ENCODE peak calls at places on chromosome 12, in six cellular contexts. O, E, K, U, V and S are unnamed samples.
A peak's percentile ranks its signal among the peaks of the same experiment; 100 is the strongest.

GRCh38 chr12:9940370-9940769 is 8.2 kb upstream of the CLEC2A start:
- DNase-seq in O (no peak), E (no peak), K (no peak), U (no peak), V (no peak), S (no peak)

GRCh38 chr12:67826946-67827719 is 162.1 kb upstream of the IFNG-AS1 start:
- DNase-seq in O (no peak), E (no peak), K (peak; percentile 70), U (peak; percentile 62), V (no peak), S (no peak)

GRCh38 chr12:52442600-52443061 is 8.5 kb upstream of the KRT75 start:
- DNase-seq in O (no peak), E (no peak), K (peak; percentile 96), U (peak; percentile 95), V (peak; percentile 40), S (peak; percentile 20)

GRCh38 chr12:127893875-127894635 is 372.9 kb upstream of the TMEM132C start:
- DNase-seq in O (no peak), E (no peak), K (no peak), U (no peak), V (no peak), S (no peak)

GRCh38 chr12:2877047-2877958 is at the start of the genes FOXM1 and RHNO1:
- DNase-seq in O (no peak), E (peak; percentile 90), K (peak; percentile 79), U (peak; percentile 60), V (peak; percentile 92), S (peak; percentile 66)

GRCh38 chr12:3727354-3727753 is 25.6 kb downstream of the CRACR2A start:
- DNase-seq in O (no peak), E (no peak), K (no peak), U (no peak), V (no peak), S (no peak)

GRCh38 chr12:85781751-85782150 is 54.5 kb downstream of the RASSF9 start:
- DNase-seq in O (no peak), E (no peak), K (no peak), U (no peak), V (no peak), S (no peak)

GRCh38 chr12:64997858-64998257 is 123.2 kb downstream of the WIF1 start:
- DNase-seq in O (no peak), E (no peak), K (no peak), U (no peak), V (no peak), S (no peak)

GRCh38 chr12:28830491-28830890 is 318.6 kb upstream of the FAR2 start:
- DNase-seq in O (no peak), E (no peak), K (no peak), U (no peak), V (no peak), S (no peak)

GRCh38 chr12:118034429-118035193 is 18.1 kb downstream of the RFC5 start:
- DNase-seq in O (no peak), E (no peak), K (peak; percentile 55), U (peak; percentile 45), V (no peak), S (peak; percentile 37)

GRCh38 chr12:86194721-86195120 is 61.5 kb downstream of the MGAT4C start:
- DNase-seq in O (no peak), E (no peak), K (no peak), U (no peak), V (no peak), S (no peak)

GRCh38 chr12:52081263-52081733 is 1.8 kb downstream of the SMIM41 start:
- DNase-seq in O (no peak), E (no peak), K (no peak), U (no peak), V (peak; percentile 37), S (no peak)

GRCh38 chr12:48446372-48446771 is 26.0 kb upstream of the ANP32D start:
- DNase-seq in O (no peak), E (no peak), K (no peak), U (no peak), V (no peak), S (no peak)

GRCh38 chr12:62190921-62191746 is 69.1 kb upstream of the USP15 start:
- DNase-seq in O (no peak), E (no peak), K (no peak), U (no peak), V (peak; percentile 35), S (peak; percentile 1)

GRCh38 chr12:120538281-120539156 is 4.4 kb downstream of the RNF10 start:
- DNase-seq in O (no peak), E (no peak), K (peak; percentile 84), U (peak; percentile 77), V (peak; percentile 72), S (no peak)

GRCh38 chr12:46459881-46460545 is 87.4 kb upstream of the SLC38A2 start:
- DNase-seq in O (no peak), E (no peak), K (no peak), U (no peak), V (no peak), S (no peak)

GRCh38 chr12:47739959-47740358 is 14.7 kb upstream of the ENDOU start:
- DNase-seq in O (no peak), E (no peak), K (no peak), U (no peak), V (peak; percentile 39), S (no peak)

GRCh38 chr12:113874999-113875561 is 91.0 kb downstream of the RBM19 start:
- DNase-seq in O (no peak), E (no peak), K (peak; percentile 89), U (peak; percentile 85), V (no peak), S (peak; percentile 45)

GRCh38 chr12:21471294-21471693 is 30.1 kb downstream of the RECQL start:
- DNase-seq in O (no peak), E (no peak), K (no peak), U (no peak), V (no peak), S (no peak)

GRCh38 chr12:129440278-129440677 is 463.5 kb downstream of the TMEM132D start:
- DNase-seq in O (no peak), E (no peak), K (peak; percentile 18), U (no peak), V (no peak), S (no peak)
- H3K27ac ChIP-seq in O (no peak overlapping the region), E (no peak overlapping the region), K (no peak overlapping the region), U (no peak overlapping the region), V (no peak overlapping the region), S (no peak overlapping the region)

DNA sequence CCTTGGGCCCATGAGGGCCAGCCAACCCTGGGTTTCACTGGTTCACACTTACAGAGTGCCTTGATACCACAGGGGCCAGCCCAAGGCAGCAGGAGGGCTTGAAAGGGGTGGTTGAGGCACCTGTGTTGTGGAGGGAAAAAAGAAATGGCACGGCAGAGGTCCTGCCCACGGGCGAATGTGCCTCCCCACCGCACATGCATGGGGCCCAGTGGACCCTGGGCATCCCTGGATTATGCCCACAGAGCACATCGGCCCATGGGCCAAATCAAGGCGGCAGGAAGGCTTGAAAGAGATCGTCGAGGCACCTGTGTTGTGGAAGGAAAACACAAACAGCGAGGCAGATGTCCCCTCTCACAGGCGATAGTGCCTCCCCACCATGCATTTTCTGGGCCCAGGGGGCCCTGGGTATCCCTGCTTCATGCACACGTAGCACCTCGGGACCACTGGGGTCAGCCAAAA is 378.2 kb downstream of the ALG10 start:
- DNase-seq in O (no peak), E (no peak), K (no peak), U (no peak), V (peak; percentile 8), S (no peak)
- H3K9me3 ChIP-seq in O (peaks cover 92% of the 10 kb centered on the region), E (peaks cover 4% of the 10 kb centered on the region), K (no peaks in the 10 kb centered on the region), U (peaks cover 38% of the 10 kb centered on the region), V (no peaks in the 10 kb centered on the region), S (peaks cover 100% of the 10 kb centered on the region)

GRCh38 chr12:122117979-122118378 is 39.4 kb downstream of the MLXIP start:
- DNase-seq in O (no peak), E (no peak), K (peak; percentile 40), U (no peak), V (no peak), S (no peak)
- H3K27ac ChIP-seq in O (no peak overlapping the region), E (no peak overlapping the region), K (no peak overlapping the region), U (no peak overlapping the region), V (peak overlapping the region; percentile 68), S (no peak overlapping the region)

GRCh38 chr12:100157427-100157821 is 14.8 kb upstream of the BLTP3B start:
- DNase-seq in O (no peak), E (no peak), K (no peak), U (no peak), V (no peak), S (no peak)

GRCh38 chr12:100154472-100155247 is 12.0 kb upstream of the BLTP3B start:
- DNase-seq in O (no peak), E (peak; percentile 74), K (peak; percentile 32), U (no peak), V (peak; percentile 75), S (no peak)

GRCh38 chr12:100156731-100157426 is 14.2 kb upstream of the BLTP3B start:
- DNase-seq in O (no peak), E (no peak), K (no peak), U (no peak), V (no peak), S (no peak)

GRCh38 chr12:100159391-100160104 is 16.9 kb upstream of the BLTP3B start:
- DNase-seq in O (no peak), E (no peak), K (no peak), U (no peak), V (no peak), S (no peak)

GRCh38 chr12:100158535-100158934 is 15.9 kb upstream of the BLTP3B start:
- DNase-seq in O (no peak), E (no peak), K (no peak), U (no peak), V (no peak), S (no peak)
- H3K9me3 ChIP-seq in O (no peaks in the 10 kb centered on the region), E (no peaks in the 10 kb centered on the region), K (no peaks in the 10 kb centered on the region), U (no peaks in the 10 kb centered on the region), V (no peaks in the 10 kb centered on the region), S (no peaks in the 10 kb centered on the region)

GRCh38 chr12:131604859-131605258 is 106.0 kb upstream of the SFSWAP start:
- DNase-seq in O (no peak), E (no peak), K (no peak), U (no peak), V (no peak), S (no peak)

GRCh38 chr12:131605304-131605829 is 105.5 kb upstream of the SFSWAP start:
- DNase-seq in O (no peak), E (no peak), K (no peak), U (no peak), V (no peak), S (no peak)

GRCh38 chr12:131606218-131606899 is 104.5 kb upstream of the SFSWAP start:
- DNase-seq in O (no peak), E (no peak), K (no peak), U (no peak), V (no peak), S (no peak)

GRCh38 chr12:131603106-131604033 is 107.5 kb upstream of the SFSWAP start:
- DNase-seq in O (no peak), E (no peak), K (no peak), U (no peak), V (no peak), S (no peak)

DNA sequence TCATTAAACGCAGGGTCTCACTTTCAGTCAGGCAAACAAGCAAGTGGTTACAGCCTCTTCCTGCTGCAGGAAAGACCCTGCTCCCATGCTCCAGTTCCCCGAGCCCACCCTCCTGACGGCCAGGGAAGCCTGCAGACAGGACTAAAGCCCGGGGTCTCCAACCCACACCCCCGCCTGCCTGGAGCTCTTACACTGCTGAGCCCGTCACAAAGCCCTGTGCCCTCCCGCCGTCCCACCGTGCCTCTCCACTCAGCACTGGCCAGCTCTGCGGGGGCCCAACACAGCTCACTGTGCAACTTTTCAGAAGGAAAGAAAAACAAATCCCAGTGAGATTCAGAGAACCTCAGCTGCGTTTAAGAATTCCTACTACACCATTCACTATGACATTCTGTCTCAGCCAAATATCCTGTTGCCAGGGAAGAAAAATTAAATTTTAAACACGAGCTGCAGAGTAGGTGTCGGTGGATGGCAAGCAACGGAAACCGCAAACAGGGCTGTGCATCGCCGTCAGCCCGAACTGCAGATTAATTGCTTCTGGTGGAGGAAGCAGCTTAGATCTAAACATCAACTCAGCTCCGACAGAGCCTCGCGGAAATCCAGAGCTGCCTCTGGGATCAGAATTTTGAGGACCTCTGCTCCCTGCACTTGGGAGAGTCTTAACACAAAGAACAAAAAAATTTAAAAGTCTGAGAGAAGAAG is 106.6 kb upstream of the SFSWAP start:
- DNase-seq in O (no peak), E (peak; percentile 55), K (no peak), U (no peak), V (no peak), S (no peak)
- H3K27ac ChIP-seq in O (no peak overlapping the region), E (peak overlapping the region; percentile 6), K (no peak overlapping the region), U (no peak overlapping the region), V (no peak overlapping the region), S (no peak overlapping the region)